ENCODE peak calls at places on chromosomes 5 and 9, in eight cellular contexts. F is fibroblast of mammary gland, W is upper lobe of right lung, Q is progenitor cell of endocrine pancreas, Z is fibroblast of lung, C is A549, J is stomach, O is fibroblast of the aortic adventitia. Y is an unnamed sample.

GRCh38 chr5:1568201-1568979 is 44.6 kb upstream of the LPCAT1 start:
- DNase-seq in F (peak), W (no peak), Q (no peak), Z (peak), C (peak), J (no peak), O (peak), Y (no peak)

GRCh38 chr9:127004946-127005769 is 90.6 kb downstream of the RALGPS1 start:
- DNase-seq in F (peak), W (no peak), Q (no peak), Z (no peak), C (no peak), J (no peak), O (peak), Y (no peak)

GRCh38 chr5:76403963-76404693 is 1.0 kb downstream of the IQGAP2 start:
- DNase-seq in F (no peak), W (no peak), Q (peak), Z (no peak), C (peak), J (peak), O (no peak), Y (peak)

GRCh38 chr9:134962065-134962997 is 44.6 kb upstream of the FCN1 start:
- DNase-seq in F (no peak), W (peak), Q (no peak), Z (no peak), C (no peak), J (no peak), O (no peak), Y (no peak)

GRCh38 chr9:89363311-89363670 is 45.0 kb downstream of the SECISBP2 start:
- DNase-seq in F (no peak), W (no peak), Q (no peak), Z (no peak), C (no peak), J (no peak), O (no peak), Y (no peak)

GRCh38 chr9:111661802-111662491 is 542 bp downstream of the GNG10 start:
- DNase-seq in F (peak), W (peak), Q (no peak), Z (peak), C (peak), J (peak), O (peak), Y (no peak)

GRCh38 chr5:73171495-73171894 is 1.5 kb upstream of the TMEM174 start:
- DNase-seq in F (no peak), W (no peak), Q (no peak), Z (no peak), C (no peak), J (no peak), O (no peak), Y (no peak)

GRCh38 chr5:1066676-1067075 is 45.2 kb downstream of the SLC12A7 start:
- DNase-seq in F (no peak), W (no peak), Q (no peak), Z (no peak), C (no peak), J (no peak), O (no peak), Y (no peak)

GRCh38 chr5:68067353-68067752 is 148.2 kb upstream of the PIK3R1 start:
- DNase-seq in F (peak), W (no peak), Q (no peak), Z (peak), C (no peak), J (no peak), O (no peak), Y (no peak)

GRCh38 chr9:109966643-109967368 is 186.8 kb downstream of the PALM2AKAP2 start:
- DNase-seq in F (no peak), W (no peak), Q (no peak), Z (no peak), C (no peak), J (no peak), O (no peak), Y (no peak)

GRCh38 chr5:127307868-127308267 is 17.3 kb downstream of the MEGF10 start:
- DNase-seq in F (no peak), W (no peak), Q (no peak), Z (no peak), C (no peak), J (no peak), O (no peak), Y (no peak)

GRCh38 chr9:120659617-120660169 is 54.6 kb downstream of the MEGF9 start:
- DNase-seq in F (no peak), W (no peak), Q (no peak), Z (no peak), C (no peak), J (no peak), O (no peak), Y (no peak)

GRCh38 chr9:74379718-74380117 is 117.4 kb upstream of the RORB start:
- DNase-seq in F (peak), W (no peak), Q (peak), Z (no peak), C (peak), J (peak), O (peak), Y (no peak)

GRCh38 chr9:129836342-129837007 is 1.2 kb downstream of the USP20 start:
- DNase-seq in F (no peak), W (no peak), Q (no peak), Z (no peak), C (no peak), J (no peak), O (peak), Y (no peak)

GRCh38 chr5:97118623-97119022 is 23.8 kb downstream of the LIX1 start:
- DNase-seq in F (no peak), W (no peak), Q (no peak), Z (no peak), C (no peak), J (no peak), O (no peak), Y (no peak)

GRCh38 chr9:118630931-118631595 is 738.2 kb downstream of the BRINP1 start:
- DNase-seq in F (peak), W (no peak), Q (no peak), Z (no peak), C (no peak), J (no peak), O (no peak), Y (no peak)

GRCh38 chr9:89154651-89155336 is 23.8 kb downstream of the SHC3 start:
- DNase-seq in F (peak), W (no peak), Q (no peak), Z (peak), C (peak), J (no peak), O (peak), Y (no peak)

GRCh38 chr5:10453564-10453963 is 11.9 kb downstream of the ROPN1L start:
- DNase-seq in F (peak), W (no peak), Q (no peak), Z (no peak), C (peak), J (no peak), O (peak), Y (no peak)

GRCh38 chr9:118829334-118829733 is 539.9 kb downstream of the BRINP1 start:
- DNase-seq in F (peak), W (no peak), Q (no peak), Z (no peak), C (peak), J (no peak), O (no peak), Y (no peak)

GRCh38 chr9:124062172-124062571 is 50.6 kb downstream of the LHX2 start:
- DNase-seq in F (no peak), W (no peak), Q (no peak), Z (no peak), C (peak), J (no peak), O (no peak), Y (no peak)

GRCh38 chr5:14270212-14270702 is 127.1 kb downstream of the TRIO start:
- DNase-seq in F (peak), W (no peak), Q (peak), Z (peak), C (peak), J (no peak), O (peak), Y (no peak)

GRCh38 chr9:462611-463010 is 247.9 kb downstream of the DOCK8 start:
- DNase-seq in F (no peak), W (no peak), Q (no peak), Z (no peak), C (no peak), J (no peak), O (peak), Y (no peak)

GRCh38 chr9:115653231-115653630 is 500.4 kb upstream of the PAPPA start:
- DNase-seq in F (peak), W (no peak), Q (no peak), Z (peak), C (no peak), J (no peak), O (peak), Y (no peak)

GRCh38 chr5:139271201-139272027 is 22.1 kb upstream of the MATR3 start:
- DNase-seq in F (peak), W (no peak), Q (no peak), Z (peak), C (peak), J (no peak), O (peak), Y (no peak)

GRCh38 chr9:8616419-8616818 is 816.8 kb upstream of the DMAC1 start:
- DNase-seq in F (no peak), W (no peak), Q (no peak), Z (no peak), C (no peak), J (no peak), O (peak), Y (no peak)

GRCh38 chr5:180832638-180833068 is 28.4 kb downstream of the ZFP62 start:
- DNase-seq in F (no peak), W (no peak), Q (no peak), Z (no peak), C (no peak), J (no peak), O (no peak), Y (no peak)

GRCh38 chr5:180830253-180831138 is 27.9 kb upstream of the MGAT1 start:
- DNase-seq in F (peak), W (peak), Q (no peak), Z (peak), C (peak), J (peak), O (peak), Y (peak)

GRCh38 chr5:180829711-180830110 is 27.1 kb upstream of the MGAT1 start:
- DNase-seq in F (no peak), W (no peak), Q (no peak), Z (no peak), C (no peak), J (no peak), O (no peak), Y (no peak)

GRCh38 chr5:180825768-180826525 is 23.3 kb upstream of the MGAT1 start:
- DNase-seq in F (peak), W (no peak), Q (no peak), Z (peak), C (no peak), J (peak), O (peak), Y (no peak)

DNA sequence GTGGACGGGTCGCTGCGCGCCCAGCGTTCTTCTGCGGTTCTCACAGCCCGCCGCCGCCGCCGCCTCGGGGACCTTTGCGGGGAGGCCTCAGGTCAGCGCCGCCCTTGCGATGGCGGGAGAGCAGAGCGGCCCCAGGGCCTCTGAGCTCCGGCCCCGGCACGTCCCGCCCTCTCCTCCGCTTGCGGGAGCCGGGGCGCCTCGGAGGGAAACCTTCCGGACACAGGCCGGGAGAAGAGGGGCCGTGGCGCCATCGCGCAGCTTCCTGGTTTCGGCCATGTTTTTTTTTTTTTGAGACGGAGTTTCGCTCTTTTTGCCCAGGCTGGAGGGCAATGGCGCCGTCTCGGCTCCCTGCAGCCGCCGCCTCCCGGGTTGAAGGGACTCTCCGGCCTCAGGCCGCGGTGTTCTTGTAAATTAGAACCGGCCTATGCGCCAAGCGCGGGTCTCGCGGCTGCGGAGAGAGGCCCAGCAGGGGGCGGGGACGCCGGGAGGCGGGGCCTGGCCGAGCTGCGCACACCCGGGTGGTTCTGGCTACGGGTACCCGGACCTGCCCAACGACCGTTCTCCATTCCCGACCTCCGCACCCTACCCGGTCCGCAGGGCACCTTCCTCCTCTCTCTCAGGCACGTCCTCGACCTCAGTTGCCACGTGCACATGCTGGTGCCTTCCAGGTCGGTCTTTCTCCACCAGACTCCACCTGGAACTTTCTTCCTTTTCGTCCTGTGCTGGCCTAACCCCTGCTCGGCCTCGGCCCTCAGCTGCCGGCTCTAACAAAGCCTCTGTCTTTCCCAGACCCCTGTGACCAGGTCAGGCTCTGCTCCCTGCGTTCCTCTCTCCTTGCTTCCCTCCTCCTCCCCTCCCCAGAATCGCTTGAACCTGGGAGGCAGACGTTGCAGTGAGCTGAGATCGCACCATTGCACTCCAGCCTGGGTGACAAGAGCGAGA is 28.8 kb upstream of the MGAT1 start:
- DNase-seq in F (peak), W (peak), Q (peak), Z (peak), C (peak), J (peak), O (peak), Y (no peak)
- TF ChIP-seq CTCF in F (no peak), W (no peak), Q (peak), Z (no peak), C (no peak), J (peak), O (no peak), Y (peak)

GRCh38 chr5:116574682-116575634 is at the start of gene SEMA6A:
- DNase-seq in F (peak), W (peak), Q (peak), Z (peak), C (peak), J (peak), O (peak), Y (peak)
- TF ChIP-seq CTCF in F (no peak), W (no peak), Q (peak), Z (no peak), C (no peak), J (peak), O (no peak), Y (peak)

DNA sequence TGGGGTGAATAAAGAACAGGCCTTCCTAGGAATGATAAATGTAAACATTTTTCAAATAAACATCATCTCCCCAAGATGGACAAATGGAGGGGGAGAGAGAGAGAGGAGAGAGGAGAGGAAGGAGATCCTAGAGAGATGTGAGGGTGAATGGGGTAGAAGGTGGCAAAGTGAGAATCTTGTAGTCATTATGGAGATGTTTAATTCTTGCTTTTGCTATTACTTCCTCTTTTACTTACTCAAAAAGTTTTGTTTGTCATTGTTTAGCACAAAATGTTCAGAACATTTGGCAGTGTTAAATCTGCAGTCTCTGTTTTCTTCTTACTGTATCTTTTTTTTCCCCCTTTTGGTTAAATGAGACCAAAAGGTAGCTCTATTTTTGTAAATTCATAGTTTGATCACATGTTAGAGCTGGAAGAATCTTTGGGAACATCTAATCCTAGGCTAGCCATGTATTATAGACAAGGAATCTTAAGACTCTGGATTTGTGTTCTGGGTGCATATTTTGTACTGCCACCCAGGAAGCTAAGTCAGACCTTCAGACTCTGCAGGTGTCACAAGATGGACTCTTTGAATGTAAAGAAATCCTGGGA is 266.1 kb downstream of the NTRK2 start:
- DNase-seq in F (no peak), W (no peak), Q (no peak), Z (no peak), C (no peak), J (no peak), O (no peak), Y (no peak)
- TF ChIP-seq CTCF in F (no peak), W (no peak), Q (no peak), Z (no peak), C (no peak), J (no peak), O (no peak), Y (no peak)

DNA sequence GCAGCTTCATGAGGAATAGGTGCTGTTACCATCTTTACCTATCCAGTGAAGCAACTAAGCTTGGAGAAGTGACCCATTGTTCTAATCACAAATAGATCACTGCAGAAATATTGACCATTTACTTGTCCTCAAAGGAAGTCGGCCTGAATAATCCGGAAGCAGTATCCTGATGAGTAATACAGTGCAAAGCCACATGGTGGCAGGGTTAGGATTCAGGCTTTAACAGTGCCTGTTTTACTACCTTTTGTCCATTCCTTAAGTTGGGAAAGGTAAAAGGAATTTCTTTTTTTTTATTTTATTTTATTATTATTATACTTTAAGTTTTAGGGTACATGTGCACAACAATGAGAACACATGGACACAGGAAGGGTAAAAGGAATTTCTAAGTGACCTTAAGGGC is 336.3 kb downstream of the KDM4C start:
- DNase-seq in F (peak), W (no peak), Q (no peak), Z (no peak), C (peak), J (no peak), O (peak), Y (no peak)
- TF ChIP-seq CTCF in F (peak), W (no peak), Q (peak), Z (no peak), C (peak), J (no peak), O (peak), Y (no peak)

DNA sequence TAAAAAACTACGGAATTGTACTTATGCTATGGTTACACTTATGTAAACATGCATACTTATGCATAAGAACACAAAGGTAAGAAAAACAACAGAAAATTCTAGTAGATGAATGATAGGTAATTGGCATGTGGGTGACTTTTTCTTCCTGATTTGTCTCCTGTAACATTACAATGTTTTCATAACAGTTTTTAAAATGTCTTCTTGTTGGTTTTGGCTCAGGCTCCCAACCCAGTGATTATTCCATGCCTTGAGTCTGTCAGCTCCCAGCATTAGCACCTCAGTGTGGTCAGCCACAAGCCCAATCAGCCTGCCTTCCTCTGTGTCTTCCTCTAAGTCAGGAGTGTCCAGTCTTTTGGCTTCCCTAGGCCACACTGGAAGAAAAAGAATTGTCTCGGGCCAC is 7.9 kb upstream of the FOXE1 start:
- DNase-seq in F (peak), W (no peak), Q (no peak), Z (no peak), C (no peak), J (no peak), O (no peak), Y (no peak)
- TF ChIP-seq CTCF in F (no peak), W (no peak), Q (no peak), Z (no peak), C (no peak), J (no peak), O (no peak), Y (no peak)

GRCh38 chr5:155728857-155729683 is 597.9 kb upstream of the SGCD start:
- DNase-seq in F (peak), W (no peak), Q (peak), Z (peak), C (no peak), J (no peak), O (no peak), Y (no peak)

GRCh38 chr5:155726267-155726666 is 600.7 kb upstream of the SGCD start:
- DNase-seq in F (peak), W (no peak), Q (peak), Z (peak), C (peak), J (no peak), O (no peak), Y (no peak)

GRCh38 chr5:155727512-155728145 is 599.3 kb upstream of the SGCD start:
- DNase-seq in F (no peak), W (peak), Q (no peak), Z (no peak), C (peak), J (no peak), O (no peak), Y (no peak)

GRCh38 chr5:155729684-155730059 is 597.3 kb upstream of the SGCD start:
- DNase-seq in F (no peak), W (peak), Q (no peak), Z (no peak), C (no peak), J (no peak), O (no peak), Y (no peak)

DNA sequence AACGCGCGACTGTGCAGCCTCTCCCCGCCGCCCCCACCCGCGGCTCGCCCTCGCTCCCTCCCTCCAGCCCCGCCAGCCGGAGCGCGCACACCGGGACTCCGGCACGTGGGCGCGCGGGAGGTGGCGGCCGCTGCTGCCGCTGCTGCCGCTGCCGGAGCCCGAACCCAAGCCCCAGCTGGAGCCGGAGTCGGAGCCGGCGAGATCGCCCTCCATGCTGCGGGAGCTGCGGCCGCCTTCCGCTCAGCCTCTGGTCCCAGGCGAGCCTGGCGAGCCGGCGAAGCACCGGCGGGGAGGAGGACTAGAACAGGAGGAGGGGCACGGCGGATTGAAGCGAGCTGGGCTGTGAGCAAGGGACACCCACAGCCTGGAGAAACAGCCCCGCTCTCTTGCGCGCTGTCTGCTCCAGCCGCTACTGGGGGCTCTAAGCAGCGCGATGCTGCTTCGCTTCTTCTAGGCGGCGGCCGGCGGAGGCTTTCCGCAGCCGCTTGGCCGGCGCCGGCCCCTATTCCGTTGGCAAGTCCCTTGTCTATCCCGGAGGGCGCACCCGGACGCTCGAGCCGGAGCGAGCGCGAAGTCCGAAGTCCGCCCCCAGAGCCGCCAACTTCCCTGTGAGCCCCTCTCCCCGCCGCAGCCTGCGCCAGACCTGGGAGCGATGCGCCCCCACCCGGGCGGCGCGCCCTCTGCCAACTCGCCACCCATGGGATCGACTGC is 598.7 kb upstream of the SGCD start:
- DNase-seq in F (peak), W (peak), Q (peak), Z (peak), C (peak), J (peak), O (no peak), Y (no peak)
- TF ChIP-seq CTCF in F (no peak), W (no peak), Q (peak), Z (no peak), C (no peak), J (no peak), O (no peak), Y (no peak)

Y was measured in esophagus squamous epithelium.